ENCODE peak calls at places on chromosomes 11 and 22, in eight cellular contexts. H is neural progenitor cell, K is cardiac muscle cell, P is BJ, F is lower leg skin, B is keratinocyte, R is HFF-Myc, M is cardiac fibroblast. Y is an unnamed sample.

GRCh38 chr11:17208257-17208999 is 642 bp upstream of the PIK3C2A start:
- DNase-seq in P (no peak), H (peak), K (peak), F (peak), M (peak), R (peak), B (peak), Y (peak)

GRCh38 chr11:19670030-19670761 is 42.4 kb upstream of the NAV2 start:
- DNase-seq in B (no peak), M (peak), K (no peak), F (peak), P (no peak), H (peak), R (no peak), Y (no peak)

GRCh38 chr11:85941380-85941973 is 86.3 kb downstream of the CCDC83 start:
- DNase-seq in P (no peak), F (no peak), B (no peak), R (no peak), H (peak), K (peak), M (peak), Y (peak)

GRCh38 chr11:32918427-32918826 is 25.8 kb downstream of the QSER1 start:
- DNase-seq in R (no peak), F (no peak), M (no peak), K (no peak), P (no peak), B (no peak), H (no peak), Y (no peak)

GRCh38 chr22:27381552-27381951 is 420.0 kb downstream of the MN1 start:
- DNase-seq in P (no peak), H (no peak), K (no peak), R (no peak), F (no peak), M (no peak), B (no peak), Y (no peak)

GRCh38 chr11:31764766-31765165 is 46.4 kb downstream of the PAX6 start:
- DNase-seq in M (no peak), K (no peak), H (peak), P (no peak), R (no peak), B (no peak), F (no peak), Y (no peak)

GRCh38 chr22:19525116-19525660 is 978 bp upstream of the CLDN5 start:
- DNase-seq in H (no peak), B (no peak), K (no peak), R (no peak), M (no peak), P (no peak), F (no peak), Y (no peak)

GRCh38 chr11:12397953-12398352 is 20.6 kb downstream of the PARVA start:
- DNase-seq in F (no peak), P (peak), K (peak), R (peak), B (no peak), M (peak), H (no peak), Y (peak)

GRCh38 chr22:46001426-46002106 is 24.6 kb upstream of the WNT7B start:
- DNase-seq in M (no peak), P (no peak), K (no peak), B (no peak), H (no peak), F (no peak), R (no peak), Y (no peak)

GRCh38 chr11:115409691-115410220 is 94.5 kb downstream of the CADM1 start:
- DNase-seq in M (no peak), R (peak), F (no peak), H (peak), P (no peak), B (no peak), K (no peak), Y (no peak)

GRCh38 chr11:122741613-122742012 is 86.1 kb downstream of the UBASH3B start:
- DNase-seq in K (peak), P (no peak), B (no peak), M (peak), R (no peak), H (no peak), F (peak), Y (no peak)

GRCh38 chr11:85694385-85694980 is 8.5 kb upstream of the CCDC89 start:
- DNase-seq in P (no peak), K (peak), H (peak), B (no peak), R (peak), M (peak), F (no peak), Y (no peak)

GRCh38 chr22:29780781-29781676 is 13.9 kb downstream of the UQCR10 start:
- DNase-seq in F (no peak), B (no peak), R (no peak), M (peak), H (no peak), P (no peak), K (peak), Y (peak)

GRCh38 chr22:41021655-41022454 is 70.5 kb upstream of the EP300 start:
- DNase-seq in H (peak), M (peak), R (no peak), B (no peak), F (peak), K (peak), P (no peak), Y (no peak)
- TF ChIP-seq CTCF in H (no peak), M (no peak), R (no peak), B (no peak), F (no peak), K (no peak), P (no peak), Y (no peak)

GRCh38 chr22:17086301-17086700 is 1.5 kb downstream of the IL17RA start:
- DNase-seq in H (no peak), K (no peak), R (no peak), B (no peak), M (peak), F (no peak), P (no peak), Y (no peak)

GRCh38 chr22:17085277-17086091 is 684 bp downstream of the IL17RA start:
- DNase-seq in M (no peak), R (no peak), P (no peak), F (no peak), K (no peak), B (no peak), H (peak), Y (no peak)

GRCh38 chr22:17084554-17085276 is at the start of gene IL17RA:
- DNase-seq in H (peak), M (peak), B (peak), F (peak), R (peak), K (peak), P (no peak), Y (peak)

GRCh38 chr22:17086750-17087149 is 1.9 kb downstream of the IL17RA start:
- DNase-seq in P (no peak), B (no peak), R (no peak), K (no peak), M (no peak), F (no peak), H (no peak), Y (no peak)

DNA sequence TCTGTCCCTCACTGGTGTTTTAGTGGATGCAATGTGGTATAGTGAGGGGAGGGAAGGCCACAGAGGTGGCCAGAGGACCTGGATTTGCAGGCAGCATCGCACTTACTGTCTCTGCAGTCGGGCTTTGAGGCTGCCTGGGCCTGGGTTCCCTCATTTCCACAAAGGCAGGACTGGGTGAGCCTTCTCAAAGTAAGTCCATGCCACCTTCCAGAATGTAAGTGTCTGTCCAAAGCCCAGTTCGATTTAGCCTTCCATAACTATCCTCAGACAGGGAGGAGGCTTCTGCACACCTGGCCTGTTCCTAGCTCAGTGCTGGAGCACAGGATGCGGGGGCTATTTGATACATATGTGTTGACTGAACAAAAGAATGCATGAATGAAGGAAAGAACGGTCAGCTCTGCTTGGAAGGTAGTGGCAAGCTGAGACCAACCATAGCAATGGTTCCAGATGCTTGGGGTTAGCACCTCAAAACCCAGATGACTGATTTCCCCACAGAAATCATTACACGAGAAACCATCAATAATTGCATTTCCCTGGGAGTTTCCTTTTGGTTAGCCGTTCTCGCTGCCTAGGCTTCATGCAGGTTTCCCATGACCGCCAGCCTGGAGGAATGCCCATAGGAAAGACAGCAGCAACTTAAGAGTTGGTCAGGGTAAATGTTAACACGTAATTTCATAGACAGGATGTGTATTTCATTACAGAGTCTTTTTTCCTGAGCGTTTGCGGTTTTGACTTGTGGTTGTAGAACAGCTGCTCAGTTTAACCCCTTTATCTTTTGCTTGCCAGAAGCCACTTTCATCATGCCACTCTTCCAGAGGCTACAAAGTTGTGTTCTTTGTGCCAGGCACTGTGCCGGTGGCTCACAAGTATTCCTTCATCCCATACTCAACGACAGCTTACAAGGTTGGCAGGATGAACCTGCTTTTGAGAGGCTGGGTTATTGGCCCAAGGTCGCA is 2.7 kb downstream of the IL17RA start:
- DNase-seq in B (no peak), P (no peak), R (no peak), K (peak), F (no peak), M (peak), H (no peak), Y (no peak)
- H3K4me3 ChIP-seq in B (no peak), P (no peak), R (no peak), K (no peak), F (no peak), M (no peak), H (no peak), Y (no peak)

GRCh38 chr11:34132261-34132965 is 27.0 kb downstream of the NAT10 start:
- DNase-seq in K (no peak), P (no peak), H (no peak), B (no peak), F (no peak), M (no peak), R (no peak), Y (no peak)
- TF ChIP-seq CTCF in K (no peak), P (no peak), H (no peak), B (no peak), F (no peak), M (no peak), R (no peak), Y (no peak)

GRCh38 chr11:67503119-67504022 is 1.8 kb downstream of the PITPNM1 start:
- DNase-seq in P (no peak), R (no peak), K (no peak), B (no peak), H (peak), M (no peak), F (no peak), Y (no peak)
- H3K4me3 ChIP-seq in P (peak), R (peak), K (peak), B (peak), H (peak), M (peak), F (no peak), Y (peak)

Y was measured in kidney epithelial cell.